ENCODE peak calls at places on chromosomes 11 and 22, in eight cellular contexts. I is ureter, H is NCI-H1436, E is ovary, P is HAP-1, S is activated gamma-delta T cell treated with Interleukin-2 at 50 U/mL for 16 hours, K is smooth muscle cell of the brain vasculature, B is iris pigment epithelial cell. O is an unnamed sample.

GRCh38 chr11:61532136-61533038 is 23.8 kb downstream of the LRRC10B start:
- DNase-seq in I (no peak), H (peak; percentile 23), E (no peak), P (peak; percentile 22), S (peak; percentile 24), K (no peak), B (peak; percentile 11), O (no peak)

GRCh38 chr11:113201055-113201818 is 113.1 kb upstream of the TTC12 start:
- DNase-seq in I (no peak), H (no peak), E (no peak), P (no peak), S (no peak), K (no peak), B (no peak), O (no peak)

GRCh38 chr11:12507391-12507790 is 130.0 kb downstream of the PARVA start:
- DNase-seq in I (no peak), H (no peak), E (no peak), P (no peak), S (no peak), K (no peak), B (no peak), O (no peak)

GRCh38 chr11:75896843-75897419 is 81.9 kb downstream of the UVRAG start:
- DNase-seq in I (no peak), H (peak; percentile 15), E (no peak), P (peak; percentile 73), S (no peak), K (peak; percentile 31), B (peak; percentile 43), O (no peak)

GRCh38 chr11:108524422-108524821 is 26.2 kb upstream of the POGLUT3 start:
- DNase-seq in I (no peak), H (no peak), E (no peak), P (no peak), S (no peak), K (no peak), B (no peak), O (no peak)

GRCh38 chr11:96049426-96049825 is 125.5 kb upstream of the MTMR2 start:
- DNase-seq in I (no peak), H (no peak), E (no peak), P (no peak), S (no peak), K (no peak), B (peak; percentile 90), O (no peak)

GRCh38 chr11:93921695-93922468 is 71.5 kb upstream of the VSTM5 start:
- DNase-seq in I (no peak), H (peak; percentile 50), E (no peak), P (peak; percentile 59), S (no peak), K (no peak), B (peak; percentile 70), O (no peak)

GRCh38 chr11:134476435-134477021 is 64.5 kb upstream of the B3GAT1 start:
- DNase-seq in I (peak; percentile 38), H (no peak), E (no peak), P (no peak), S (no peak), K (no peak), B (no peak), O (no peak)

GRCh38 chr11:63290285-63290684 is 46.9 kb upstream of the SLC22A25 start:
- DNase-seq in I (no peak), H (no peak), E (no peak), P (no peak), S (no peak), K (no peak), B (no peak), O (no peak)

GRCh38 chr11:94151903-94152677 is 23.4 kb downstream of the PANX1 start:
- DNase-seq in I (no peak), H (no peak), E (no peak), P (no peak), S (no peak), K (no peak), B (peak; percentile 85), O (peak; percentile 63)

GRCh38 chr22:17121235-17122195 is at the start of gene TMEM121B:
- DNase-seq in I (peak; percentile 57), H (peak; percentile 89), E (peak; percentile 31), P (peak; percentile 85), S (no peak), K (no peak), B (peak; percentile 41), O (peak; percentile 82)

GRCh38 chr11:123386746-123387510 is 43.1 kb upstream of the GRAMD1B start:
- DNase-seq in I (no peak), H (no peak), E (no peak), P (no peak), S (no peak), K (no peak), B (no peak), O (no peak)

GRCh38 chr11:19879309-19880087 is 166.9 kb downstream of the NAV2 start:
- DNase-seq in I (no peak), H (no peak), E (no peak), P (no peak), S (no peak), K (no peak), B (no peak), O (no peak)

GRCh38 chr11:6548641-6549040 is 51.6 kb downstream of the DNHD1 start:
- DNase-seq in I (peak; percentile 18), H (no peak), E (no peak), P (no peak), S (no peak), K (no peak), B (no peak), O (no peak)

GRCh38 chr11:88284306-88285057 is 53.1 kb downstream of the CTSC start:
- DNase-seq in I (no peak), H (no peak), E (no peak), P (peak; percentile 42), S (no peak), K (no peak), B (peak; percentile 36), O (no peak)

GRCh38 chr11:102633385-102634026 is 8.4 kb upstream of the MMP20 start:
- DNase-seq in I (no peak), H (no peak), E (no peak), P (no peak), S (no peak), K (no peak), B (no peak), O (no peak)

GRCh38 chr11:60852639-60853468 is 2.9 kb downstream of the PTGDR2 start:
- DNase-seq in I (no peak), H (no peak), E (no peak), P (no peak), S (no peak), K (no peak), B (no peak), O (no peak)

GRCh38 chr11:2747236-2748015 is 47.6 kb upstream of the KCNQ1OT1 start:
- DNase-seq in I (no peak), H (no peak), E (peak; percentile 15), P (no peak), S (no peak), K (no peak), B (no peak), O (no peak)

GRCh38 chr11:109940816-109941215 is 152.4 kb upstream of the ZC3H12C start:
- DNase-seq in I (no peak), H (no peak), E (no peak), P (no peak), S (no peak), K (no peak), B (peak; percentile 98), O (no peak)

GRCh38 chr11:85947431-85948272 is 92.5 kb downstream of the CCDC83 start:
- DNase-seq in I (no peak), H (no peak), E (peak; percentile 59), P (no peak), S (no peak), K (peak; percentile 64), B (peak; percentile 95), O (peak; percentile 55)